ENCODE peak calls at places on chromosomes 11 and 22, in six cellular contexts. T is sigmoid colon, U is GM23338, J is stomach, Q is HL-60, L is Panc1. Z is an unnamed sample.

GRCh38 chr11:13098067-13098466 is 89.0 kb downstream of the RASSF10 start:
- DNase-seq in T (no peak), U (no peak), J (no peak), Q (no peak), L (no peak), Z (no peak)

GRCh38 chr22:43829904-43830851 is 18.1 kb upstream of the EFCAB6 start:
- DNase-seq in T (peak), U (no peak), J (no peak), Q (no peak), L (no peak), Z (peak)

GRCh38 chr11:107272561-107272960 is 185.1 kb downstream of the CWF19L2 start:
- DNase-seq in T (no peak), U (no peak), J (no peak), Q (no peak), L (no peak), Z (no peak)

GRCh38 chr11:17921620-17922473 is 91.0 kb downstream of the SERGEF start:
- DNase-seq in T (no peak), U (no peak), J (no peak), Q (peak), L (no peak), Z (no peak)

GRCh38 chr11:69700278-69701140 is 3.3 kb downstream of the FGF19 start:
- DNase-seq in T (peak), U (peak), J (peak), Q (no peak), L (no peak), Z (peak)

GRCh38 chr22:31148953-31149627 is 8.8 kb upstream of the PLA2G3 start:
- DNase-seq in T (peak), U (peak), J (peak), Q (peak), L (peak), Z (no peak)

GRCh38 chr11:11981840-11982239 is 26.6 kb downstream of the DKK3 start:
- DNase-seq in T (peak), U (no peak), J (no peak), Q (no peak), L (no peak), Z (no peak)

GRCh38 chr11:98090861-98091575 is 929.7 kb upstream of the CNTN5 start:
- DNase-seq in T (no peak), U (no peak), J (no peak), Q (no peak), L (no peak), Z (no peak)

GRCh38 chr11:20363149-20363499 is 390 bp upstream of the HTATIP2 start:
- DNase-seq in T (no peak), U (no peak), J (no peak), Q (no peak), L (no peak), Z (no peak)

GRCh38 chr22:19943665-19944026 is 2.0 kb upstream of the TXNRD2 start:
- DNase-seq in T (peak), U (peak), J (no peak), Q (peak), L (no peak), Z (no peak)

GRCh38 chr11:74175923-74176322 is 4.8 kb downstream of the PPME1 start:
- DNase-seq in T (no peak), U (no peak), J (no peak), Q (no peak), L (no peak), Z (no peak)

GRCh38 chr11:1481861-1482441 is 4.6 kb downstream of the MOB2 start:
- DNase-seq in T (peak), U (no peak), J (no peak), Q (no peak), L (no peak), Z (peak)

GRCh38 chr11:92556435-92556834 is 331.8 kb downstream of the FAT3 start:
- DNase-seq in T (no peak), U (peak), J (no peak), Q (no peak), L (no peak), Z (no peak)

GRCh38 chr11:108034034-108034433 is 25.3 kb downstream of the CUL5 start:
- DNase-seq in T (no peak), U (no peak), J (no peak), Q (no peak), L (no peak), Z (no peak)

GRCh38 chr22:46547179-46547882 is 9.9 kb upstream of the CELSR1 start:
- DNase-seq in T (no peak), U (no peak), J (no peak), Q (no peak), L (no peak), Z (peak)

GRCh38 chr22:46054091-46054877 is 77.3 kb upstream of the WNT7B start:
- DNase-seq in T (peak), U (no peak), J (peak), Q (peak), L (no peak), Z (peak)

GRCh38 chr11:94776351-94777321 is 8.5 kb downstream of the AMOTL1 start:
- DNase-seq in T (peak), U (no peak), J (peak), Q (no peak), L (no peak), Z (no peak)

GRCh38 chr22:44023404-44024287 is 456 bp upstream of the PARVB start:
- DNase-seq in T (no peak), U (peak), J (peak), Q (peak), L (no peak), Z (peak)

GRCh38 chr11:70072471-70073187 is 5.5 kb upstream of the ANO1 start:
- DNase-seq in T (peak), U (peak), J (no peak), Q (no peak), L (no peak), Z (peak)

GRCh38 chr11:35964846-35965245 is 21.0 kb downstream of the LDLRAD3 start:
- DNase-seq in T (no peak), U (no peak), J (no peak), Q (no peak), L (no peak), Z (no peak)

GRCh38 chr22:30444632-30445437 is 19.3 kb downstream of the MTFP1 start:
- DNase-seq in T (no peak), U (peak), J (peak), Q (peak), L (no peak), Z (no peak)

GRCh38 chr11:35515224-35515623 is 10.2 kb downstream of the PAMR1 start:
- DNase-seq in T (no peak), U (no peak), J (no peak), Q (no peak), L (no peak), Z (no peak)

GRCh38 chr22:38258895-38259294 is 13.9 kb downstream of the TMEM184B start:
- DNase-seq in T (peak), U (no peak), J (no peak), Q (no peak), L (no peak), Z (no peak)
- TF ChIP-seq POLR2AphosphoS5 in T (no peak), U (no peak), J (peak), Q (no peak), L (no peak), Z (no peak)

GRCh38 chr22:17774206-17774927 is at the start of gene BID:
- DNase-seq in T (no peak), U (peak), J (peak), Q (peak), L (no peak), Z (peak)
- TF ChIP-seq POLR2AphosphoS5 in T (no peak), U (no peak), J (no peak), Q (no peak), L (no peak), Z (peak)

GRCh38 chr11:118621071-118621815 is 13.8 kb downstream of the PHLDB1 start:
- DNase-seq in T (peak), U (peak), J (peak), Q (peak), L (no peak), Z (peak)
- TF ChIP-seq POLR2AphosphoS5 in T (no peak), U (peak), J (no peak), Q (no peak), L (peak), Z (peak)

GRCh38 chr11:316031-316701 is 2.3 kb downstream of the IFITM1 start:
- DNase-seq in T (peak), U (no peak), J (no peak), Q (no peak), L (no peak), Z (peak)
- TF ChIP-seq POLR2AphosphoS5 in T (no peak), U (peak), J (no peak), Q (no peak), L (no peak), Z (peak)

GRCh38 chr11:114295676-114296081 is 520 bp upstream of the NNMT start:
- DNase-seq in T (no peak), U (no peak), J (no peak), Q (no peak), L (no peak), Z (no peak)

GRCh38 chr11:114298701-114299090 is 2.5 kb downstream of the NNMT start:
- DNase-seq in T (no peak), U (no peak), J (no peak), Q (no peak), L (no peak), Z (no peak)

GRCh38 chr11:114296979-114297372 is 777 bp downstream of the NNMT start:
- DNase-seq in T (no peak), U (no peak), J (no peak), Q (no peak), L (no peak), Z (no peak)

GRCh38 chr11:114297806-114298700 is 1.9 kb downstream of the NNMT start:
- DNase-seq in T (no peak), U (no peak), J (no peak), Q (no peak), L (no peak), Z (no peak)

GRCh38 chr11:114296190-114296978 is at the start of gene NNMT:
- DNase-seq in T (peak), U (no peak), J (peak), Q (no peak), L (no peak), Z (no peak)
- TF ChIP-seq POLR2AphosphoS5 in T (peak), U (no peak), J (peak), Q (no peak), L (no peak), Z (no peak)

GRCh38 chr11:65429724-65430405 is 7.3 kb downstream of the NEAT1 start:
- DNase-seq in T (peak), U (peak), J (peak), Q (peak), L (no peak), Z (peak)
- TF ChIP-seq POLR2AphosphoS5 in T (peak), U (no peak), J (no peak), Q (peak), L (peak), Z (peak)

DNA sequence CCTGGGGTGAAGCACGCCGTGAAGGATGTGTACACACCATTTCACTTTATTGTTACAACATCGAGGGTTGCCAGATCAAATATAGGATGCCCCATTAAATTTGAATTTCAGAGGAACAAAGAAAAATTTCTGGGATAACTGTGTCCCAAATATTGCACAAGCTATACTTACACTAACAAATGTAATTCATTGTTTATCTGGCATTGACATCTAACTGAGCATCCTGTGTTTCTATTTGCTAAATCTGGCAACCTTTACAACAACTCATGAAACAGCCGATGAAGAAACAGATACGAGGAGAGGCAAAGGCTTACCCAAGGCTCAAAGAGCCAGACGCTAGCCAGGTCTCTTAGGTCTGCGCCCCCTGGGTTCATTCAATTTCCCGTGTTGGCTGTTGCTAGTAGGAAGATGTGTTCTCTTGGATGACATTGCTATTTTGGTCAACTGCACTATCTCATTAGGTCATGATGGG is 560.7 kb downstream of the MIAT start:
- DNase-seq in T (no peak), U (no peak), J (no peak), Q (no peak), L (no peak), Z (no peak)
- TF ChIP-seq POLR2AphosphoS5 in T (peak), U (no peak), J (no peak), Q (no peak), L (no peak), Z (no peak)

DNA sequence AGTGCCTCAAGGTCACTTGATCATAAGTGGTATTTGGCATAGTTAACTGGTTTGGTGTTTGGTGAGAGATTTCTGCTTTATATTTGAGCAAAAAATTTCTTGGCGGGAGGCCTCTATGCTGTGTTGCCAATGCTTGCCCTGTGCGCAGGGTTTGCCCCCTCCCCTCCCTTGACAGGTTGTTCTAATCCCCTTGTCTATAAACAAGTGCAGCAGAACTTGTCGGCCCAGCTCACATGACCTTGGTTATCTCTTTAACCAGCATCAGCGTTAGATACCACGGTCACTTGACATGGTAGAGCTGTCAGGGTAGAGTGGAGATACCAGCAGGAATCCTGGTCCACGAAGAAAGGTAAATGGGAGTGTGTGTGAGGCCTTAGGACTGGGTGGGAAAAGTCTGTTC is 35.6 kb downstream of the MARK2 start:
- DNase-seq in T (no peak), U (no peak), J (peak), Q (no peak), L (no peak), Z (no peak)
- TF ChIP-seq POLR2AphosphoS5 in T (no peak), U (no peak), J (no peak), Q (no peak), L (no peak), Z (no peak)

Z was measured in spleen.